ENCODE peak calls at places on chromosomes 4 and X, in four cellular contexts. O, S, U and F are unnamed samples.

GRCh38 chr4:165556383-165556782 is 177.6 kb downstream of the CPE start:
- DNase-seq in O (no peak), S (no peak), U (no peak), F (no peak)

GRCh38 chrX:43500240-43500639 is 155.9 kb upstream of the MAOA start:
- DNase-seq in O (no peak), S (no peak), U (no peak), F (no peak)

GRCh38 chr4:173403051-173403450 is 4.1 kb upstream of the SCRG1 start:
- DNase-seq in O (no peak), S (no peak), U (no peak), F (no peak)

GRCh38 chrX:19625612-19626011 is 110.3 kb upstream of the MAP3K15 start:
- DNase-seq in O (no peak), S (no peak), U (no peak), F (no peak)

GRCh38 chr4:74543983-74544382 is 99.0 kb downstream of the AREG start:
- DNase-seq in O (no peak), S (no peak), U (no peak), F (no peak)

GRCh38 chrX:26581086-26581485 is 365.1 kb downstream of the MAGEB5 start:
- DNase-seq in O (no peak), S (peak; percentile 69), U (no peak), F (no peak)

GRCh38 chr4:85659626-85660213 is 184.8 kb downstream of the ARHGAP24 start:
- DNase-seq in O (no peak), S (no peak), U (no peak), F (no peak)

GRCh38 chrX:107454302-107454701 is 4.8 kb downstream of the FRMPD3 start:
- DNase-seq in O (no peak), S (peak; percentile 2), U (no peak), F (no peak)

GRCh38 chrX:9327747-9328145 is 137.1 kb upstream of the TBL1X start:
- DNase-seq in O (no peak), S (no peak), U (no peak), F (no peak)

GRCh38 chr4:155442267-155443105 is 65.7 kb upstream of the MAP9 start:
- DNase-seq in O (peak; percentile 72), S (peak; percentile 42), U (peak; percentile 79), F (peak; percentile 88)